ENCODE peak calls at places on chromosomes 6 and 20, in eight cellular contexts. Q is amygdala, L is esophagus muscularis mucosa, B is Kasumi-1, O is HS-27A, P is OCI-LY7, K is IMR-90, G is endothelial cell of umbilical vein. D is an unnamed sample.
A peak's percentile ranks its signal among the peaks of the same experiment; 100 is the strongest.

GRCh38 chr20:40706977-40707582 is 18.0 kb upstream of the MAFB start:
- DNase-seq in Q (no peak), L (no peak), P (peak; percentile 71), K (no peak), G (no peak), B (peak; percentile 12), O (no peak), D (no peak)

GRCh38 chr20:19211661-19212523 is 550 bp upstream of the SLC24A3 start:
- DNase-seq in O (no peak), P (no peak), L (no peak), G (no peak), Q (peak; percentile 49), K (no peak), B (no peak), D (peak; percentile 31)

GRCh38 chr6:6283747-6284146 is 36.7 kb downstream of the F13A1 start:
- DNase-seq in O (no peak), G (no peak), L (peak; percentile 7), K (no peak), Q (no peak), P (peak; percentile 68), B (no peak), D (no peak)

GRCh38 chr20:31816221-31816620 is 2.9 kb upstream of the MYLK2 start:
- DNase-seq in Q (no peak), K (no peak), L (no peak), O (no peak), B (no peak), G (no peak), P (no peak), D (no peak)

GRCh38 chr6:87968435-87969278 is 79.0 kb upstream of the SPACA1 start:
- DNase-seq in K (no peak), L (no peak), O (no peak), P (peak; percentile 58), G (peak; percentile 3), Q (no peak), B (peak; percentile 39), D (no peak)

GRCh38 chr20:14732996-14733395 is 395.6 kb upstream of the FLRT3 start:
- DNase-seq in L (no peak), P (no peak), Q (no peak), B (no peak), G (no peak), O (no peak), K (no peak), D (no peak)

GRCh38 chr20:61966492-61967244 is 99.0 kb downstream of the TAF4 start:
- DNase-seq in O (no peak), B (no peak), Q (no peak), K (no peak), G (no peak), L (no peak), P (no peak), D (no peak)

GRCh38 chr6:30625511-30625910 is 1.2 kb upstream of the ATAT1 start:
- DNase-seq in Q (no peak), B (no peak), P (no peak), L (no peak), K (no peak), O (no peak), G (no peak), D (no peak)

GRCh38 chr6:121838842-121839241 is 403.4 kb downstream of the GJA1 start:
- DNase-seq in L (no peak), Q (no peak), G (no peak), K (peak; percentile 38), B (peak; percentile 60), O (peak; percentile 77), P (no peak), D (no peak)

GRCh38 chr6:26342106-26342999 is 22.6 kb upstream of the BTN3A2 start:
- DNase-seq in B (peak; percentile 17), G (no peak), L (no peak), K (peak; percentile 55), P (peak; percentile 53), O (no peak), Q (no peak), D (no peak)

GRCh38 chr20:6501061-6501460 is 266.4 kb upstream of the BMP2 start:
- DNase-seq in G (peak; percentile 81), K (peak; percentile 86), L (no peak), B (no peak), Q (no peak), P (no peak), O (peak; percentile 45), D (no peak)

GRCh38 chr6:125714431-125715090 is 34.9 kb upstream of the HEY2 start:
- DNase-seq in B (no peak), K (no peak), G (no peak), P (no peak), L (no peak), Q (no peak), O (no peak), D (no peak)

GRCh38 chr20:25580711-25581110 is 4.6 kb downstream of the NINL start:
- DNase-seq in K (peak; percentile 27), O (no peak), G (no peak), P (no peak), L (no peak), B (no peak), Q (no peak), D (no peak)

GRCh38 chr20:62734336-62734735 is 25.7 kb downstream of the NTSR1 start:
- DNase-seq in G (no peak), O (no peak), Q (no peak), K (no peak), P (no peak), L (no peak), B (no peak), D (no peak)

GRCh38 chr6:105507811-105508210 is 104.9 kb upstream of the PREP start:
- DNase-seq in Q (no peak), B (no peak), P (no peak), K (no peak), L (no peak), O (no peak), G (no peak), D (no peak)

GRCh38 chr6:149082320-149082719 is 235.2 kb upstream of the TAB2 start:
- DNase-seq in Q (peak; percentile 78), G (peak; percentile 62), O (no peak), L (no peak), K (peak; percentile 75), P (peak; percentile 77), B (peak; percentile 79), D (peak; percentile 8)

GRCh38 chr20:1635291-1635979 is 15.6 kb upstream of the SIRPB1 start:
- DNase-seq in G (no peak), L (peak; percentile 89), P (no peak), B (no peak), Q (no peak), O (no peak), K (no peak), D (no peak)

GRCh38 chr6:41470341-41471063 is 75.7 kb upstream of the FOXP4 start:
- DNase-seq in O (no peak), G (no peak), K (no peak), L (no peak), Q (no peak), B (no peak), P (no peak), D (no peak)

GRCh38 chr6:44439270-44440045 is 52.0 kb downstream of the CDC5L start:
- DNase-seq in O (no peak), Q (no peak), B (no peak), L (no peak), G (no peak), P (no peak), K (peak; percentile 83), D (no peak)

GRCh38 chr20:1711826-1712601 is 54.4 kb upstream of the SIRPG start:
- DNase-seq in K (no peak), P (no peak), Q (no peak), G (no peak), L (peak; percentile 68), O (no peak), B (no peak), D (no peak)

GRCh38 chr6:132190097-132190814 is 211.0 kb downstream of the MOXD1 start:
- DNase-seq in B (no peak), Q (no peak), K (peak; percentile 75), L (no peak), O (no peak), P (no peak), G (peak; percentile 46), D (no peak)

GRCh38 chr6:56890683-56891429 is 64.1 kb upstream of the BEND6 start:
- DNase-seq in K (peak; percentile 97), G (peak; percentile 71), L (no peak), O (no peak), Q (peak; percentile 3), B (peak; percentile 49), P (peak; percentile 2), D (no peak)

GRCh38 chr6:43575105-43575771 is 600 bp downstream of the XPO5 start:
- DNase-seq in K (peak; percentile 9), L (peak; percentile 92), P (peak; percentile 20), O (peak; percentile 27), Q (no peak), B (peak; percentile 43), G (peak; percentile 53), D (no peak)

GRCh38 chr6:103236923-103237322 is 1622.8 kb downstream of the HACE1 start:
- DNase-seq in K (no peak), O (no peak), B (no peak), P (no peak), L (no peak), Q (no peak), G (no peak), D (no peak)

GRCh38 chr6:156857573-156857972 is 80.4 kb downstream of the ARID1B start:
- DNase-seq in G (no peak), K (peak; percentile 64), Q (no peak), P (no peak), O (no peak), L (peak; percentile 10), B (no peak), D (no peak)

GRCh38 chr20:63378115-63378429 is 16.9 kb upstream of the CHRNA4 start:
- DNase-seq in P (no peak), Q (no peak), O (no peak), G (no peak), B (no peak), K (no peak), L (no peak), D (no peak)

GRCh38 chr6:455006-455585 is 63.5 kb downstream of the IRF4 start:
- DNase-seq in B (no peak), K (peak; percentile 12), Q (no peak), L (no peak), O (no peak), G (no peak), P (no peak), D (no peak)

D was measured in NCI-H1930.